ENCODE peak calls at places on chromosomes 12 and 14, in six cellular contexts. W is neural crest cell, J is ecto neural progenitor cell, S is T-helper 17 cell, L is dorsolateral prefrontal cortex, N is left kidney. Q is an unnamed sample.

GRCh38 chr14:100320157-100320856 is 2.8 kb upstream of the SLC25A47 start:
- DNase-seq in W (no peak), J (no peak), S (no peak), L (no peak), N (no peak), Q (no peak)

GRCh38 chr14:58131386-58131785 is 20.6 kb downstream of the ARMH4 start:
- DNase-seq in W (no peak), J (no peak), S (no peak), L (no peak), N (no peak), Q (no peak)

GRCh38 chr14:105838591-105839424 is 312.4 kb downstream of the TMEM121 start:
- DNase-seq in W (no peak), J (no peak), S (no peak), L (no peak), N (no peak), Q (no peak)

GRCh38 chr12:90510948-90511347 is 444.0 kb downstream of the CCER1 start:
- DNase-seq in W (no peak), J (no peak), S (no peak), L (no peak), N (no peak), Q (no peak)

GRCh38 chr12:111398530-111398929 is 7.2 kb upstream of the SH2B3 start:
- DNase-seq in W (no peak), J (no peak), S (no peak), L (no peak), N (peak), Q (no peak)

GRCh38 chr12:117010693-117011451 is 88.3 kb downstream of the TESC start:
- DNase-seq in W (no peak), J (no peak), S (no peak), L (no peak), N (no peak), Q (no peak)

GRCh38 chr14:48628870-48629269 is 953.5 kb upstream of the MDGA2 start:
- DNase-seq in W (no peak), J (no peak), S (no peak), L (no peak), N (no peak), Q (no peak)

GRCh38 chr12:25056486-25057130 is 107.7 kb upstream of the BCAT1 start:
- DNase-seq in W (no peak), J (no peak), S (no peak), L (no peak), N (no peak), Q (no peak)

GRCh38 chr12:70783455-70783854 is 137.1 kb downstream of the PTPRR start:
- DNase-seq in W (no peak), J (no peak), S (no peak), L (no peak), N (no peak), Q (no peak)

GRCh38 chr14:90109858-90110257 is 48.1 kb downstream of the KCNK13 start:
- DNase-seq in W (no peak), J (no peak), S (no peak), L (no peak), N (peak), Q (no peak)

GRCh38 chr14:75699331-75699730 is 38.3 kb downstream of the TTLL5 start:
- DNase-seq in W (no peak), J (no peak), S (no peak), L (no peak), N (no peak), Q (no peak)

GRCh38 chr12:92063641-92064040 is 82.0 kb downstream of the BTG1 start:
- DNase-seq in W (no peak), J (no peak), S (no peak), L (peak), N (no peak), Q (no peak)

GRCh38 chr14:64478634-64479250 is 13.4 kb downstream of the AKAP5 start:
- DNase-seq in W (no peak), J (no peak), S (no peak), L (no peak), N (peak), Q (no peak)